ENCODE peak calls at places on chromosomes 7 and 10, in ten cellular contexts. U is CD4-positive, alpha-beta memory T cell; B is left lung; N is astrocyte; S is Peyer's patch; R is colonic mucosa; Y is IMR-90; P is aorta; K is ascending aorta; C is HCT116. A is an unnamed sample.

GRCh38 chr10:3484306-3485187 is 300.5 kb downstream of the KLF6 start:
- DNase-seq in U (no peak), B (no peak), N (no peak), S (no peak), R (no peak), Y (peak; percentile 73), P (no peak), K (no peak), C (no peak), A (no peak)

GRCh38 chr7:129496653-129497052 is 5.7 kb upstream of the SMKR1 start:
- DNase-seq in U (no peak), B (no peak), N (no peak), S (no peak), R (no peak), Y (no peak), P (no peak), K (no peak), C (no peak), A (no peak)

GRCh38 chr7:143490719-143491306 is 13.1 kb downstream of the TAS2R41 start:
- DNase-seq in U (no peak), B (no peak), N (no peak), S (no peak), R (peak; percentile 39), Y (no peak), P (no peak), K (no peak), C (no peak), A (peak; percentile 57)

GRCh38 chr7:92682767-92683539 is 92.8 kb upstream of the FAM133B start:
- DNase-seq in U (peak; percentile 25), B (no peak), N (peak; percentile 41), S (no peak), R (no peak), Y (peak; percentile 34), P (no peak), K (no peak), C (no peak), A (no peak)

GRCh38 chr10:1022413-1022812 is 3.2 kb downstream of the IDI2 start:
- DNase-seq in U (no peak), B (no peak), N (no peak), S (no peak), R (no peak), Y (no peak), P (no peak), K (no peak), C (no peak), A (no peak)

GRCh38 chr7:132440126-132440525 is 136.1 kb downstream of the PLXNA4 start:
- DNase-seq in U (no peak), B (no peak), N (no peak), S (no peak), R (no peak), Y (no peak), P (no peak), K (no peak), C (no peak), A (no peak)

GRCh38 chr7:50393076-50393475 is 57.1 kb downstream of the FIGNL1 start:
- DNase-seq in U (no peak), B (no peak), N (no peak), S (no peak), R (no peak), Y (no peak), P (no peak), K (no peak), C (no peak), A (no peak)

GRCh38 chr10:107485019-107485418 is 320.5 kb upstream of the SORCS1 start:
- DNase-seq in U (no peak), B (no peak), N (no peak), S (no peak), R (no peak), Y (no peak), P (no peak), K (no peak), C (no peak), A (no peak)

GRCh38 chr7:63925626-63926460 is 72.8 kb upstream of the ZNF722 start:
- DNase-seq in U (peak; percentile 86), B (peak; percentile 95), N (no peak), S (peak; percentile 93), R (peak; percentile 94), Y (no peak), P (peak; percentile 95), K (peak; percentile 77), C (no peak), A (peak; percentile 96)

GRCh38 chr7:1387261-1387660 is 72.0 kb downstream of the MICALL2 start:
- DNase-seq in U (no peak), B (no peak), N (no peak), S (no peak), R (no peak), Y (no peak), P (no peak), K (no peak), C (no peak), A (no peak)

GRCh38 chr7:38673795-38674194 is 42.6 kb upstream of the AMPH start:
- DNase-seq in U (no peak), B (no peak), N (peak; percentile 11), S (no peak), R (no peak), Y (peak; percentile 84), P (no peak), K (no peak), C (no peak), A (no peak)

GRCh38 chr10:12597176-12597575 is 247.8 kb downstream of the CAMK1D start:
- DNase-seq in U (no peak), B (no peak), N (no peak), S (no peak), R (no peak), Y (no peak), P (no peak), K (no peak), C (no peak), A (no peak)

GRCh38 chr10:121077331-121077730 is 226.2 kb downstream of the WDR11 start:
- DNase-seq in U (no peak), B (peak; percentile 49), N (no peak), S (no peak), R (no peak), Y (no peak), P (no peak), K (no peak), C (no peak), A (no peak)

GRCh38 chr10:2284071-2284470 is 546.7 kb upstream of the ADARB2 start:
- DNase-seq in U (no peak), B (no peak), N (no peak), S (no peak), R (no peak), Y (no peak), P (no peak), K (no peak), C (no peak), A (no peak)

GRCh38 chr7:49243521-49243920 is 319.2 kb downstream of the CDC14C start:
- DNase-seq in U (no peak), B (no peak), N (no peak), S (no peak), R (no peak), Y (no peak), P (no peak), K (no peak), C (no peak), A (no peak)

GRCh38 chr10:43939939-43940810 is 291.5 kb upstream of the ZNF32 start:
- DNase-seq in U (no peak), B (no peak), N (no peak), S (no peak), R (no peak), Y (peak; percentile 46), P (no peak), K (no peak), C (no peak), A (no peak)

GRCh38 chr7:10343108-10343507 is 630.6 kb upstream of the PHF14 start:
- DNase-seq in U (no peak), B (no peak), N (no peak), S (no peak), R (no peak), Y (no peak), P (no peak), K (no peak), C (no peak), A (no peak)

DNA sequence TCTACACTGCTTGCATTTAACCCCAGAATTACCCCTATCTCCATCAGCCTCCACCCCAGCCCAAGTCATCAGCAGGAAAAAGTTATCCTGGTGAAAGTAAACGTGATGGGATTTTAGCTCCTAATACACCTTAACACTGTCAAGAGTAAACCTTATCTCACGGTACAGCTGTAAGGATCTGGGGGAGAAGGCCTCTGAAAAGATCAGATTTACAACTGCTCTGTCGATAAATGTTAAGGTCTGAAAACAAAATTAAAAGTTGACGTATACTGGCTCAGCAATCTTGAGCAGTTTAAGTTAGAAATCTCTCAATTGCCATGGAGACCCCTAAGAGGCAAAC is 6.2 kb downstream of the SKAP2 start:
- DNase-seq in U (no peak), B (no peak), N (no peak), S (no peak), R (no peak), Y (peak; percentile 5), P (no peak), K (no peak), C (no peak), A (no peak)
- H3K4me1 ChIP-seq in U (peaks cover 4% of the 10 kb centered on the region), B (peaks cover 76% of the 10 kb centered on the region), N (no peaks in the 10 kb centered on the region), S (no peaks in the 10 kb centered on the region), R (no peaks in the 10 kb centered on the region), Y (no peaks in the 10 kb centered on the region), P (no peaks in the 10 kb centered on the region), K (no peaks in the 10 kb centered on the region), C (peaks cover 39% of the 10 kb centered on the region), A (no peaks in the 10 kb centered on the region)

GRCh38 chr7:74290999-74291441 is 1.8 kb downstream of the CLIP2 start:
- DNase-seq in U (no peak), B (no peak), N (no peak), S (peak; percentile 76), R (peak; percentile 75), Y (no peak), P (no peak), K (no peak), C (no peak), A (peak; percentile 89)
- H3K4me1 ChIP-seq in U (peaks cover 24% of the 10 kb centered on the region), B (peaks cover 34% of the 10 kb centered on the region), N (peaks cover 20% of the 10 kb centered on the region), S (peaks cover 7% of the 10 kb centered on the region), R (peaks cover 19% of the 10 kb centered on the region), Y (peaks cover 29% of the 10 kb centered on the region), P (no peaks in the 10 kb centered on the region), K (peaks cover 13% of the 10 kb centered on the region), C (peaks cover 72% of the 10 kb centered on the region), A (no peaks in the 10 kb centered on the region)

DNA sequence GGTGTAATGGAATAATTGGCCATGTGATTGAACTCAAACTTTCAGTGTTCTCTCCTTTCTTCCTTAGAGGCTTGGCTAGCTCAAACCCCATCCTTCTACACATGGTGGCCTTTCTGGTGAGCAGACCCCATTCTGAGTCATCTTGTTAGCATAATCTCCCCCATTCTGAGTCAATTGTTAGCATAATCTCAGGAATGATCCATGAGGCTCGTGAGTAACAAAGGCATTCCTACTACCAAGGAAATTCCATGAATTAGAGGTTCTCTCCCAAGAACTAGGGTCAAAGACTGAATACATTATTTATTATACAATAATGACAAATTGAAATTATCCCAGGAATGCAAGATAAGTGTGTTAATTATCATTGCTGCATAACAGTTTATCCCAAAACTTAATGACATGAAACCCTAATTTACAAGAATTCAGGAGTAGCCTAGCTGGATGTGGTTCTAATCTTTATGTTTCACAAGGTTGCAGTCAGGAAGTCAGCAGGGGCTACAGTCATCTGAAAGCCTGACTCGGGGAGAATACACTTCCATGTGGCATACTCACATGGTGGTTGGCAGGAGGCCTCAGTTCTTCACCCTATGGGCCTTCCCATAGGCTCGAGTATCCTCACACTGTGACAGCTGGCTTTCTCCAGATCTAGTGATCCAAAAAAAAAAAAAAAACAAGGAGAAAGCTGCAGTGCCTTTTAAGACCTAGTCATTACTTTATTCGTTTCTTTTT is 100.2 kb downstream of the MMRN2 start:
- DNase-seq in U (no peak), B (no peak), N (peak; percentile 86), S (no peak), R (no peak), Y (peak; percentile 88), P (no peak), K (no peak), C (no peak), A (no peak)
- H3K4me1 ChIP-seq in U (no peaks in the 10 kb centered on the region), B (no peaks in the 10 kb centered on the region), N (peaks cover 14% of the 10 kb centered on the region), S (no peaks in the 10 kb centered on the region), R (no peaks in the 10 kb centered on the region), Y (peaks cover 2% of the 10 kb centered on the region), P (no peaks in the 10 kb centered on the region), K (no peaks in the 10 kb centered on the region), C (no peaks in the 10 kb centered on the region), A (no peaks in the 10 kb centered on the region)

GRCh38 chr7:47577351-47577919 is 4.5 kb downstream of the TNS3 start:
- DNase-seq in U (no peak), B (no peak), N (no peak), S (no peak), R (no peak), Y (no peak), P (no peak), K (no peak), C (no peak), A (no peak)
- H3K4me1 ChIP-seq in U (no peaks in the 10 kb centered on the region), B (peaks cover 88% of the 10 kb centered on the region), N (peaks cover 54% of the 10 kb centered on the region), S (peaks cover 7% of the 10 kb centered on the region), R (peaks cover 24% of the 10 kb centered on the region), Y (peaks cover 49% of the 10 kb centered on the region), P (peaks cover 10% of the 10 kb centered on the region), K (peaks cover 22% of the 10 kb centered on the region), C (peaks cover 58% of the 10 kb centered on the region), A (peaks cover 9% of the 10 kb centered on the region)

A was measured in small intestine.